ENCODE peak calls at places on chromosomes 6 and 20, in four cellular contexts. One of them, this sample, is unnamed.

GRCh38 chr6:101537917-101538316 is 144.4 kb downstream of the GRIK2 start:
- DNase-seq in HCT116: no peak
- DNase-seq in fibroblast of mammary gland: no peak
- DNase-seq in lower lobe of right lung: no peak
- DNase-seq in this sample: no peak

GRCh38 chr6:73565767-73566485 is 45.1 kb upstream of the EEF1A1 start:
- DNase-seq in fibroblast of mammary gland: no peak
- DNase-seq in HCT116: no peak
- DNase-seq in lower lobe of right lung: no peak
- DNase-seq in this sample: no peak

GRCh38 chr6:37239950-37240713 is 17.4 kb upstream of the TBC1D22B start:
- DNase-seq in lower lobe of right lung: peak; percentile 83
- DNase-seq in HCT116: peak; percentile 71
- DNase-seq in fibroblast of mammary gland: peak; percentile 100
- DNase-seq in this sample: peak; percentile 98

GRCh38 chr6:118659513-118660217 is 8.3 kb upstream of the CEP85L start:
- DNase-seq in lower lobe of right lung: no peak
- DNase-seq in fibroblast of mammary gland: no peak
- DNase-seq in HCT116: no peak
- DNase-seq in this sample: no peak

GRCh38 chr6:130473886-130474285 is 108.1 kb downstream of the TMEM200A start:
- DNase-seq in fibroblast of mammary gland: peak; percentile 93
- DNase-seq in lower lobe of right lung: no peak
- DNase-seq in HCT116: no peak
- DNase-seq in this sample: peak; percentile 63

GRCh38 chr20:881051-881820 is 34.9 kb downstream of the ANGPT4 start:
- DNase-seq in HCT116: peak; percentile 74
- DNase-seq in lower lobe of right lung: no peak
- DNase-seq in fibroblast of mammary gland: peak; percentile 52
- DNase-seq in this sample: peak; percentile 74

GRCh38 chr20:6651016-6651415 is 116.5 kb upstream of the BMP2 start:
- DNase-seq in fibroblast of mammary gland: peak; percentile 91
- DNase-seq in lower lobe of right lung: no peak
- DNase-seq in HCT116: no peak
- DNase-seq in this sample: peak; percentile 93

GRCh38 chr20:37223053-37223452 is 38.6 kb downstream of the GHRH start:
- DNase-seq in HCT116: no peak
- DNase-seq in fibroblast of mammary gland: peak; percentile 95
- DNase-seq in lower lobe of right lung: peak; percentile 57
- DNase-seq in this sample: peak; percentile 61

GRCh38 chr6:150902142-150902800 is 36.8 kb downstream of the MTHFD1L start:
- DNase-seq in lower lobe of right lung: no peak
- DNase-seq in fibroblast of mammary gland: peak; percentile 47
- DNase-seq in HCT116: no peak
- DNase-seq in this sample: no peak

GRCh38 chr6:36848658-36849441 is 9.6 kb upstream of the CPNE5 start:
- DNase-seq in lower lobe of right lung: peak; percentile 80
- DNase-seq in fibroblast of mammary gland: no peak
- DNase-seq in HCT116: no peak
- DNase-seq in this sample: no peak

GRCh38 chr6:125751334-125751916 is 2.0 kb downstream of the HEY2 start:
- DNase-seq in fibroblast of mammary gland: no peak
- DNase-seq in lower lobe of right lung: no peak
- DNase-seq in HCT116: no peak
- DNase-seq in this sample: no peak

GRCh38 chr20:46255440-46256104 is 52.7 kb downstream of the CDH22 start:
- DNase-seq in HCT116: peak; percentile 69
- DNase-seq in lower lobe of right lung: peak; percentile 82
- DNase-seq in fibroblast of mammary gland: peak; percentile 16
- DNase-seq in this sample: peak; percentile 44

GRCh38 chr6:35142578-35142977 is 1.4 kb upstream of the TCP11 start:
- DNase-seq in lower lobe of right lung: no peak
- DNase-seq in HCT116: no peak
- DNase-seq in fibroblast of mammary gland: no peak
- DNase-seq in this sample: peak; percentile 76

GRCh38 chr6:143337201-143337949 is 113.1 kb downstream of the ADAT2 start:
- DNase-seq in HCT116: peak; percentile 18
- DNase-seq in lower lobe of right lung: peak; percentile 52
- DNase-seq in fibroblast of mammary gland: no peak
- DNase-seq in this sample: peak; percentile 7

GRCh38 chr6:74731204-74731603 is 474.6 kb downstream of the COL12A1 start:
- DNase-seq in fibroblast of mammary gland: peak; percentile 53
- DNase-seq in lower lobe of right lung: no peak
- DNase-seq in HCT116: no peak
- DNase-seq in this sample: no peak

GRCh38 chr6:150897400-150897943 is 32.0 kb downstream of the MTHFD1L start:
- DNase-seq in lower lobe of right lung: no peak
- DNase-seq in fibroblast of mammary gland: no peak
- DNase-seq in HCT116: no peak
- DNase-seq in this sample: no peak

GRCh38 chr6:2522521-2522920 is 228.2 kb downstream of the MYLK4 start:
- DNase-seq in fibroblast of mammary gland: peak; percentile 84
- DNase-seq in HCT116: no peak
- DNase-seq in lower lobe of right lung: no peak
- DNase-seq in this sample: no peak

GRCh38 chr6:43070028-43070632 is 6.0 kb upstream of the PTK7 start:
- DNase-seq in lower lobe of right lung: no peak
- DNase-seq in fibroblast of mammary gland: peak; percentile 78
- DNase-seq in HCT116: peak; percentile 49
- DNase-seq in this sample: no peak

GRCh38 chr6:29230666-29231065 is 60.0 kb downstream of the OR2J2 start:
- DNase-seq in fibroblast of mammary gland: no peak
- DNase-seq in HCT116: no peak
- DNase-seq in lower lobe of right lung: no peak
- DNase-seq in this sample: no peak

GRCh38 chr20:36135821-36136220 is 18.7 kb upstream of the EPB41L1 start:
- DNase-seq in lower lobe of right lung: no peak
- DNase-seq in fibroblast of mammary gland: no peak
- DNase-seq in HCT116: no peak
- DNase-seq in this sample: no peak

GRCh38 chr6:169520104-169520503 is 181.7 kb downstream of the WDR27 start:
- DNase-seq in fibroblast of mammary gland: peak; percentile 74
- DNase-seq in HCT116: no peak
- DNase-seq in lower lobe of right lung: no peak
- DNase-seq in this sample: no peak

GRCh38 chr20:14142171-14142570 is 146.9 kb downstream of the MACROD2 start:
- DNase-seq in fibroblast of mammary gland: peak; percentile 41
- DNase-seq in HCT116: peak; percentile 29
- DNase-seq in lower lobe of right lung: no peak
- DNase-seq in this sample: peak; percentile 39

GRCh38 chr20:36313936-36314335 is 7.8 kb downstream of the DLGAP4 start:
- DNase-seq in lower lobe of right lung: no peak
- DNase-seq in fibroblast of mammary gland: no peak
- DNase-seq in HCT116: no peak
- DNase-seq in this sample: no peak

GRCh38 chr20:51345601-51346101 is 196.9 kb downstream of the NFATC2 start:
- DNase-seq in fibroblast of mammary gland: peak; percentile 88
- DNase-seq in lower lobe of right lung: no peak
- DNase-seq in HCT116: no peak
- DNase-seq in this sample: peak; percentile 93

GRCh38 chr6:11143394-11144371 is 32.2 kb upstream of the ERVFRD-1 start:
- DNase-seq in HCT116: peak; percentile 64
- DNase-seq in fibroblast of mammary gland: peak; percentile 94
- DNase-seq in lower lobe of right lung: peak; percentile 84
- DNase-seq in this sample: peak; percentile 50

GRCh38 chr20:37567331-37567665 is 39.6 kb upstream of the BLCAP start:
- DNase-seq in HCT116: no peak
- DNase-seq in lower lobe of right lung: no peak
- DNase-seq in fibroblast of mammary gland: no peak
- DNase-seq in this sample: no peak

GRCh38 chr6:38215651-38216319 is 396.3 kb downstream of the ZFAND3 start:
- DNase-seq in fibroblast of mammary gland: no peak
- DNase-seq in HCT116: no peak
- DNase-seq in lower lobe of right lung: no peak
- DNase-seq in this sample: no peak

GRCh38 chr20:53337419-53338101 is 256.1 kb downstream of the ZNF217 start:
- DNase-seq in lower lobe of right lung: no peak
- DNase-seq in HCT116: no peak
- DNase-seq in fibroblast of mammary gland: peak; percentile 5
- DNase-seq in this sample: no peak

GRCh38 chr6:138424004-138424904 is 20.2 kb downstream of the HEBP2 start:
- DNase-seq in fibroblast of mammary gland: no peak
- DNase-seq in HCT116: no peak
- DNase-seq in lower lobe of right lung: no peak
- DNase-seq in this sample: no peak

GRCh38 chr20:47133809-47134456 is 222.6 kb downstream of the ZMYND8 start:
- DNase-seq in lower lobe of right lung: no peak
- DNase-seq in fibroblast of mammary gland: peak; percentile 69
- DNase-seq in HCT116: no peak
- DNase-seq in this sample: peak; percentile 80

GRCh38 chr6:7410801-7411200 is 21.2 kb downstream of the RIOK1 start:
- DNase-seq in HCT116: no peak
- DNase-seq in lower lobe of right lung: no peak
- DNase-seq in fibroblast of mammary gland: no peak
- DNase-seq in this sample: no peak

GRCh38 chr6:26271640-26272090 is 93.3 kb upstream of the BTN3A2 start:
- DNase-seq in fibroblast of mammary gland: no peak
- DNase-seq in lower lobe of right lung: no peak
- DNase-seq in HCT116: no peak
- DNase-seq in this sample: no peak

GRCh38 chr6:27630727-27631613 is 158.1 kb upstream of the ZNF184 start:
- DNase-seq in lower lobe of right lung: no peak
- DNase-seq in HCT116: peak; percentile 44
- DNase-seq in fibroblast of mammary gland: peak; percentile 82
- DNase-seq in this sample: peak; percentile 96

GRCh38 chr6:27631614-27631925 is 158.7 kb upstream of the ZNF184 start:
- DNase-seq in HCT116: no peak
- DNase-seq in fibroblast of mammary gland: no peak
- DNase-seq in lower lobe of right lung: no peak
- DNase-seq in this sample: no peak
- H3K4me3 ChIP-seq in HCT116: no peak overlapping the region
- H3K4me3 ChIP-seq in fibroblast of mammary gland: no peak overlapping the region
- H3K4me3 ChIP-seq in lower lobe of right lung: no peak overlapping the region
- H3K4me3 ChIP-seq in this sample: peak overlapping the region; percentile 67

DNA sequence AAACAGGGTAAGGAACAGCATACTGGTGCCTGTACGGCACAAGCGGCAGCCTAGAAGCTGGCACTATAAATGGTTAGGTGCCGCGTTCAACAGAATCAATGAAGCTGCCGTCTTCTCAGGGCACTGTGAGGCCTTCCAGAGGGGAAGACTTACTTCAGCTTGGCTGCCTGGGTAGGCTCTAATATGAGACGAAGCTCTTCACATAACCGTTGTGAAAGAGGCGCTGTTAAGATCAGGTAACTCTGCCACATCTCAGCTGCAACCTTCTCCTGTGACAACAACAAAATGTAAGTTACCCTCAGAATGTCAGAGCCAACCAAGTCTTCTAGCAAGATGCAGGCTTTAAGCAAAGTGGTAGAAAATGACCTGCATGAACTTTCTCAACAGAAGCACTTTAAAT is 12.0 kb upstream of the LYRM2 start:
- DNase-seq in fibroblast of mammary gland: no peak
- DNase-seq in lower lobe of right lung: no peak
- DNase-seq in HCT116: no peak
- DNase-seq in this sample: no peak
- H3K4me3 ChIP-seq in fibroblast of mammary gland: no peak overlapping the region
- H3K4me3 ChIP-seq in lower lobe of right lung: no peak overlapping the region
- H3K4me3 ChIP-seq in HCT116: no peak overlapping the region
- H3K4me3 ChIP-seq in this sample: no peak overlapping the region

DNA sequence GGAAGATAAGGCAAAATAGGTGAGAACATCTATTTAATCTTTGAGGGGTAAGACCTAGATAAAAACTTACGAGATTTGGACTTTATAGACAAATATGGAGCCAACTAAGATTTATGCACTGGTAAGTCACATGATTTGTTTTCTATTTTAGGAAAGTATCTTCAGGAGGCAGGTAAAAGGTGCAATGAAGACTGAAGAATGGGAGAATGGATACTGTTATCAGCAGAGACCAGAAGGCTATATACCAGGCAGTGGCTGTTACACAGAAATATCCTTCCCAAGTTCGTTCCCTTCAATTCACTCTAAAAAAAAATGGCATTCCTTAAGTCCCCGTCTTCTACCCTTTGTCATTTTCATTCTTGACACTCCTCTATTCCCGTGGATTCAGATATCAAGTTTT is 123.8 kb downstream of the MYB start:
- DNase-seq in fibroblast of mammary gland: no peak
- DNase-seq in HCT116: no peak
- DNase-seq in lower lobe of right lung: no peak
- DNase-seq in this sample: no peak
- H3K4me3 ChIP-seq in fibroblast of mammary gland: no peak overlapping the region
- H3K4me3 ChIP-seq in HCT116: no peak overlapping the region
- H3K4me3 ChIP-seq in lower lobe of right lung: no peak overlapping the region
- H3K4me3 ChIP-seq in this sample: no peak overlapping the region

DNA sequence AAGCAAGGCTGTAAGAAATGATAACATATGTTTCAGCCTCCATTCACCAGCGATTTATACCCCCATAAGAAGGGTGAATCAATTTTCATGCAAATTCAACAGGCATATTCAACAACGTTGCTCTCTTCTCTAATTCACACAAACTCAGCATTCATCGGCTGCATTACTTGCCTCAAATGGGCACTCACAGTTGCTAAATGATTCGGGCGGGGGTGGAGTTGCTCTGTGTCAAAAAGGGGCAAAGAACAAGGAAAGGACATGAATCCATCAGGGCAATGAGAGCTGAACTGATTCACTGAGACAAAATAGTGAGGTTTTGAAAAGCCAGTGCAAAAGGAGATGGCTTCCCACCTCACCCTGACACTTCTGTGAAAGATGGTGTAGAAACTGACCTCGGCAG is 9.0 kb downstream of the MOXD1 start:
- DNase-seq in lower lobe of right lung: no peak
- DNase-seq in fibroblast of mammary gland: no peak
- DNase-seq in HCT116: no peak
- DNase-seq in this sample: no peak
- H3K4me3 ChIP-seq in lower lobe of right lung: no peak overlapping the region
- H3K4me3 ChIP-seq in fibroblast of mammary gland: no peak overlapping the region
- H3K4me3 ChIP-seq in HCT116: no peak overlapping the region
- H3K4me3 ChIP-seq in this sample: no peak overlapping the region

GRCh38 chr20:57400262-57400701 is 9.1 kb downstream of the RBM38 start:
- DNase-seq in fibroblast of mammary gland: no peak
- DNase-seq in lower lobe of right lung: no peak
- DNase-seq in HCT116: no peak
- DNase-seq in this sample: no peak
- H3K4me3 ChIP-seq in fibroblast of mammary gland: no peak overlapping the region
- H3K4me3 ChIP-seq in lower lobe of right lung: no peak overlapping the region
- H3K4me3 ChIP-seq in HCT116: no peak overlapping the region
- H3K4me3 ChIP-seq in this sample: no peak overlapping the region

GRCh38 chr6:159252955-159253508 is 83.8 kb downstream of the FNDC1 start:
- DNase-seq in HCT116: peak; percentile 33
- DNase-seq in lower lobe of right lung: no peak
- DNase-seq in fibroblast of mammary gland: peak; percentile 60
- DNase-seq in this sample: peak; percentile 28
- H3K4me3 ChIP-seq in HCT116: no peak overlapping the region
- H3K4me3 ChIP-seq in lower lobe of right lung: no peak overlapping the region
- H3K4me3 ChIP-seq in fibroblast of mammary gland: no peak overlapping the region
- H3K4me3 ChIP-seq in this sample: no peak overlapping the region